ENCODE peak calls at places on chromosomes 13 and 19, in eight cellular contexts. U is AG04449; T is IMR-90; K is fibroblast of lung; G is left ventricle myocardium inferior; Q is neural progenitor cell; L is fibroblast of mammary gland; E is CD8-positive, alpha-beta T cell. I is an unnamed sample.

GRCh38 chr13:91347996-91348905 is 764 bp downstream of the MIR17HG start:
- DNase-seq in K (peak), E (peak), T (no peak), Q (peak), G (peak), L (no peak), U (no peak), I (no peak)

GRCh38 chr13:111853146-111853545 is 213.8 kb upstream of the SOX1 start:
- DNase-seq in T (no peak), L (no peak), Q (no peak), E (no peak), U (no peak), G (no peak), K (no peak), I (no peak)

GRCh38 chr13:112873851-112874750 is 94.9 kb upstream of the MCF2L start:
- DNase-seq in U (no peak), E (no peak), K (peak), G (peak), Q (peak), T (peak), L (peak), I (no peak)

GRCh38 chr19:36152061-36152885 is at the start of gene COX7A1:
- DNase-seq in T (no peak), E (no peak), U (no peak), Q (no peak), G (peak), L (peak), K (no peak), I (no peak)

GRCh38 chr13:72737033-72737432 is 9.3 kb downstream of the BORA start:
- DNase-seq in L (no peak), Q (no peak), U (no peak), K (no peak), E (no peak), G (no peak), T (no peak), I (no peak)

GRCh38 chr13:51003642-51004041 is 94.1 kb downstream of the RNASEH2B start:
- DNase-seq in G (no peak), T (no peak), Q (no peak), U (no peak), E (no peak), K (no peak), L (no peak), I (no peak)

GRCh38 chr19:54573330-54573872 is at the start of gene LILRA2:
- DNase-seq in G (no peak), E (no peak), K (no peak), U (no peak), T (no peak), L (no peak), Q (no peak), I (no peak)

GRCh38 chr19:29247912-29248311 is 35.0 kb upstream of the UQCRFS1 start:
- DNase-seq in G (no peak), Q (no peak), L (no peak), U (no peak), E (no peak), K (no peak), T (no peak), I (no peak)

GRCh38 chr13:88601949-88602348 is 930.8 kb downstream of the SLITRK5 start:
- DNase-seq in U (no peak), E (no peak), T (no peak), K (no peak), L (no peak), Q (no peak), G (no peak), I (no peak)

GRCh38 chr19:29475469-29475868 is 50.3 kb upstream of the VSTM2B start:
- DNase-seq in L (no peak), U (no peak), K (no peak), E (no peak), T (no peak), G (no peak), Q (no peak), I (no peak)

GRCh38 chr19:4052993-4053422 is 13.7 kb downstream of the ZBTB7A start:
- DNase-seq in K (no peak), T (no peak), U (no peak), Q (no peak), L (peak), E (no peak), G (no peak), I (no peak)

GRCh38 chr19:35978832-35979365 is 16.1 kb upstream of the SDHAF1 start:
- DNase-seq in L (no peak), K (no peak), G (no peak), Q (no peak), T (no peak), E (no peak), U (no peak), I (no peak)

GRCh38 chr19:35407619-35408018 is 36.8 kb downstream of the GPR42 start:
- DNase-seq in L (no peak), E (no peak), G (no peak), Q (no peak), U (no peak), T (no peak), K (no peak), I (no peak)

GRCh38 chr13:28582892-28583240 is 76.1 kb upstream of the POMP start:
- DNase-seq in U (no peak), T (no peak), E (no peak), K (no peak), G (no peak), Q (no peak), L (no peak), I (no peak)

GRCh38 chr19:50793558-50794065 is 3.4 kb downstream of the ACP4 start:
- DNase-seq in Q (no peak), K (no peak), G (no peak), U (no peak), L (no peak), E (no peak), T (no peak), I (no peak)

GRCh38 chr13:44011036-44011435 is 131.3 kb downstream of the LACC1 start:
- DNase-seq in L (no peak), G (no peak), K (peak), T (no peak), E (no peak), Q (no peak), U (no peak), I (peak)

GRCh38 chr13:92255533-92255932 is 857.1 kb downstream of the GPC5 start:
- DNase-seq in L (no peak), G (no peak), U (no peak), E (no peak), Q (no peak), K (no peak), T (no peak), I (no peak)

GRCh38 chr13:83620535-83621220 is 261.6 kb downstream of the SLITRK1 start:
- DNase-seq in T (peak), U (no peak), E (no peak), K (peak), L (peak), G (no peak), Q (no peak), I (no peak)

GRCh38 chr19:28727133-28727834 is 485.7 kb downstream of the UQCRFS1 start:
- DNase-seq in K (peak), T (no peak), Q (peak), U (no peak), G (no peak), E (no peak), L (peak), I (no peak)

GRCh38 chr13:85618514-85618913 is 180.7 kb downstream of the SLITRK6 start:
- DNase-seq in T (no peak), G (no peak), L (no peak), E (no peak), U (no peak), Q (no peak), K (no peak), I (no peak)

GRCh38 chr13:28100149-28101121 is at the start of gene FLT3:
- DNase-seq in G (peak), K (peak), U (no peak), T (peak), Q (peak), E (no peak), L (peak), I (peak)

DNA sequence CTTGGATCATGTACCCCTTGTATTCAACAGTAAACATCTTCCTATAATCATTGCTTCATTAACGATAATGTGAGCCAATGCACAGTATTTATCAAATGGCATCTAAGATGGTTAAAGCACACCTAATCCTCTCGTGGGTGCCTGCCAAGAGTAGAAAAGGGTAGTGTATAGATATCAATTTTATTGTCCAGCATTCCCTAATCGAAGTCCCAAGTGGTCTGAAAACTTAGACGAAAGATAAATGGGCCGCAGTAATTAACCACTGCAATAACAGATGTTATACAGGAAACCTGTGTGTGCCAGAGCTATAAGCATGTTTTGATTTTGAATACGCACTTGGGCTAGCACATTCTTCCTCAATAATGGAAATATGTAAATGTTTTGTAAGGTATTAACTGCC is 642 bp upstream of the MBNL2 start:
- DNase-seq in G (no peak), L (no peak), U (no peak), T (no peak), E (no peak), Q (no peak), K (no peak), I (no peak)
- H3K4me3 ChIP-seq in G (peak), L (peak), U (peak), T (no peak), E (peak), Q (peak), K (no peak), I (peak)

DNA sequence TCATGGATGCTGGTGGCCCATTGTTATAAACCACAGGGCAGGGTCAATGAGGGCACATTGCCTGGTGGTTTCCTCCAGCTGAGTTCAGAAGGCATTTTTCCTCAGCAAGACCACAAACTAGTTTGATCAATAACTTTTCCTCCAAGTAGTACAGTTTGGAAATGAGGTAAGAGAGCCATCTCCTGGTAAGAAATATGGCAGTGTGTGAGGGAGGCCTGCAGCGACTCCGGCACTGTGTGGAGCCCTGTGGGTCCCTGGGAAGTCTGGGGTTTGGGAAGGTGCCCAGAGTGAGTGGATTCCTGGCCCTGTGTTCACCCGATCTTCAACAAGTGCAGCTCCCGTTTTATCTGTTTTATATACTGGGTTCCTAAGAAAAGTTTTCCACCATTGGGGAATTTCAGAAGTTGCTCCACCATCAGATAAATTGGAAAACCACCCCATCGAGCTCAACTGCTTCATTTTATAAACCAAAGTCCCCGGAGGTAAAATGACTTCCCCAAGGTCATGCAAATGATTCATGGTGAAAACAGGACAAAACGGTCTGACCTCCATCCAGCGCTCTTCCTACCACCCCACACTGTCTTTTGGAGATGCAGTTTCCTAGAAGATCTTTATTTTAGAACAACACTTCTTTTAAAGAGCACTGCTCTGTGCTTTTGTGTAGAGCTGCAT is 148.4 kb downstream of the KATNAL1 start:
- DNase-seq in G (no peak), E (no peak), Q (no peak), K (peak), U (peak), T (peak), L (peak), I (no peak)
- TF ChIP-seq CTCF in G (no peak), E (peak), Q (no peak), K (peak), U (peak), T (peak), L (peak), I (peak)

GRCh38 chr19:48364564-48365363 is 597 bp downstream of the SYNGR4 start:
- DNase-seq in Q (no peak), L (no peak), U (no peak), K (no peak), E (no peak), G (no peak), T (no peak), I (no peak)
- H3K4me3 ChIP-seq in Q (no peak), L (peak), U (peak), K (no peak), E (peak), G (peak), T (peak), I (peak)

GRCh38 chr13:33644607-33645543 is 173.1 kb upstream of the RFC3 start:
- DNase-seq in T (peak), U (no peak), E (no peak), L (peak), Q (no peak), G (no peak), K (peak), I (no peak)
- TF ChIP-seq CTCF in T (no peak), U (no peak), E (no peak), L (no peak), Q (no peak), G (no peak), K (no peak), I (no peak)

DNA sequence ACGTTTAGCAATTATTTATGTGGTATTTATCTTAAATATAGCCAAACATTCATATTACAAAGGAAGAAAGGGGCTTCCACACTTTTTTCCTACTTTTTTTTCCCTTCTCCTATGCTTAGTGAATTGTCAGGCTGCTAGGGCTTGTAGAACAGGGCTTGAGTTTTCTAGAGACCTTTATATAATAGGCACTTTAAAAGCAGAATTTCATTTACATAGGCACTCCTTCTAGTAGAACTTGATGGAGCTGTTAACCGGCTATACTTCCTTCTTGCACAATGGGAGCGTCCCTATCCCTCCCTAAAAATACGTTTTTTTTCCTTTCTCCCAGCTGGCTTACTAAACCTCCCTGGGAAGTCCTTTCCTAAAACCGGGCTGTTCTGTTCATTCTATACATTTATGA is 1.1 kb downstream of the TRIM13 start:
- DNase-seq in Q (no peak), G (no peak), L (peak), U (no peak), E (no peak), K (no peak), T (no peak), I (no peak)
- H3K4me3 ChIP-seq in Q (peak), G (peak), L (peak), U (peak), E (peak), K (peak), T (peak), I (peak)

GRCh38 chr19:16888629-16889371 is at the start of gene F2RL3:
- DNase-seq in K (no peak), T (peak), E (no peak), G (peak), U (no peak), L (no peak), Q (no peak), I (no peak)
- TF ChIP-seq CTCF in K (no peak), T (no peak), E (no peak), G (no peak), U (no peak), L (no peak), Q (no peak), I (no peak)

GRCh38 chr19:42122691-42123607 is 9.3 kb downstream of the POU2F2 start:
- DNase-seq in E (no peak), K (no peak), U (no peak), G (no peak), Q (no peak), L (no peak), T (no peak), I (no peak)

GRCh38 chr19:42121036-42121621 is 11.1 kb downstream of the POU2F2 start:
- DNase-seq in G (no peak), E (no peak), T (no peak), Q (no peak), U (no peak), K (no peak), L (no peak), I (no peak)

GRCh38 chr19:42120276-42121010 is 11.8 kb downstream of the POU2F2 start:
- DNase-seq in K (no peak), U (no peak), T (no peak), Q (no peak), G (no peak), L (no peak), E (no peak), I (no peak)

GRCh38 chr19:42123765-42124164 is 8.5 kb downstream of the POU2F2 start:
- DNase-seq in E (no peak), T (no peak), G (no peak), K (no peak), U (no peak), L (no peak), Q (no peak), I (no peak)

DNA sequence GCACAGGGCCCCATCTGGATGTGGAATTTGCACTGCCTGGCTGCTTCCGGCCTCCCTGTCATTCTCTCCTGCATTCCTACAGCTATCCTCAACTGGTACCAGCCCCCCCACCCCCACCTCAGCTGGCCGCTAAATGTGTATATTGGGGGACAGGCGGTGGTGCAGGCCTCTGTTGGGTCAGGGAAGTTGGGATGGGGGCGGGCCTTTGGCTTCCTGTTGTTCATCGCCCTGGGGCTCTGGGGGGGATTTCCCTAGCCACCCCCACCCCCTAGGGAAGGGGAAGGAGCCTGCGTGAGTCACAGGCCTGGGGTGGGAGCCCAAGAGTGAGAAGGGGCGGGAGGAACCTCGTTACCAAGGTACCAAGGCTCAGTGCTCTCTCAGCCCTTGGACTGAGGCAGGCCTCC is 10.6 kb downstream of the POU2F2 start:
- DNase-seq in G (peak), Q (no peak), T (peak), L (peak), E (peak), U (no peak), K (peak), I (no peak)
- H3K4me3 ChIP-seq in G (no peak), Q (no peak), T (no peak), L (no peak), E (peak), U (no peak), K (no peak), I (no peak)

GRCh38 chr13:45325806-45326205 is 15.2 kb downstream of the TPT1 start:
- DNase-seq in U (no peak), K (peak), G (peak), L (peak), T (peak), E (no peak), Q (no peak), I (no peak)

GRCh38 chr13:45328661-45329105 is 12.3 kb downstream of the TPT1 start:
- DNase-seq in Q (no peak), K (peak), E (no peak), T (peak), G (no peak), L (no peak), U (peak), I (no peak)

GRCh38 chr13:45331123-45331619 is 9.8 kb downstream of the TPT1 start:
- DNase-seq in E (no peak), U (no peak), L (no peak), G (no peak), T (no peak), K (no peak), Q (no peak), I (no peak)

GRCh38 chr13:45331981-45332830 is 8.8 kb downstream of the TPT1 start:
- DNase-seq in E (no peak), U (peak), Q (no peak), G (no peak), T (peak), L (peak), K (peak), I (peak)

GRCh38 chr13:45327253-45327954 is 13.6 kb downstream of the TPT1 start:
- DNase-seq in E (no peak), Q (no peak), K (no peak), G (no peak), U (no peak), L (no peak), T (no peak), I (no peak)
- TF ChIP-seq CTCF in E (no peak), Q (peak), K (no peak), G (no peak), U (no peak), L (no peak), T (no peak), I (no peak)

I was measured in retinal pigment epithelial cell.